ENCODE peak calls at places on chromosomes 2 and 18, in nine cellular contexts. X is left kidney, R is brain microvascular endothelial cell, W is HFF-Myc, Q is heart right ventricle, H is T-helper 2 cell, U is esophagus squamous epithelium, T is GDM1, Y is fibroblast of villous mesenchyme. S is an unnamed sample.

GRCh38 chr2:234960091-234961088 is 8.6 kb downstream of the SH3BP4 start:
- DNase-seq in X (peak), R (no peak), W (no peak), Q (peak), H (no peak), U (no peak), T (no peak), Y (no peak), S (no peak)

GRCh38 chr2:206584323-206585116 is 57.8 kb upstream of the FAM237A start:
- DNase-seq in X (no peak), R (no peak), W (no peak), Q (no peak), H (no peak), U (no peak), T (no peak), Y (no peak), S (no peak)

GRCh38 chr2:222608081-222608480 is 47.8 kb downstream of the FARSB start:
- DNase-seq in X (no peak), R (no peak), W (no peak), Q (no peak), H (no peak), U (no peak), T (no peak), Y (no peak), S (no peak)

GRCh38 chr18:77654302-77654701 is 404.7 kb downstream of the GALR1 start:
- DNase-seq in X (no peak), R (no peak), W (no peak), Q (no peak), H (no peak), U (no peak), T (no peak), Y (no peak), S (no peak)

GRCh38 chr18:50973367-50974126 is 5.7 kb downstream of the ELAC1 start:
- DNase-seq in X (no peak), R (peak), W (no peak), Q (no peak), H (no peak), U (no peak), T (no peak), Y (peak), S (peak)

GRCh38 chr2:196112408-196113039 is 43.9 kb upstream of the DNAH7 start:
- DNase-seq in X (peak), R (peak), W (no peak), Q (no peak), H (no peak), U (no peak), T (no peak), Y (peak), S (peak)

GRCh38 chr2:20488136-20488705 is 41.3 kb downstream of the RHOB start:
- DNase-seq in X (no peak), R (no peak), W (no peak), Q (no peak), H (no peak), U (no peak), T (no peak), Y (no peak), S (no peak)

GRCh38 chr2:33118648-33119047 is 171.9 kb downstream of the LTBP1 start:
- DNase-seq in X (no peak), R (no peak), W (no peak), Q (no peak), H (no peak), U (no peak), T (no peak), Y (no peak), S (no peak)

GRCh38 chr2:171386627-171387026 is 47.2 kb downstream of the METTL8 start:
- DNase-seq in X (no peak), R (no peak), W (no peak), Q (no peak), H (no peak), U (no peak), T (no peak), Y (no peak), S (no peak)

S was measured in choroid plexus epithelial cell.